ENCODE peak calls at places on chromosomes 5 and 9, in ten cellular contexts. F is sigmoid colon, N is brain microvascular endothelial cell, D is neuronal stem cell, A is GM23338, G is SJSA1, Q is spleen, H is GM23248, M is A549, Z is aorta. P is an unnamed sample.

GRCh38 chr5:64635056-64635686 is 55.1 kb upstream of the SHISAL2B start:
- DNase-seq in Z (no peak), M (peak), A (peak), G (no peak), H (peak), Q (no peak), F (no peak), N (no peak), D (peak), P (no peak)

GRCh38 chr5:169029087-169029486 is 271.9 kb downstream of the SLIT3 start:
- DNase-seq in Z (no peak), G (no peak), F (no peak), D (no peak), A (no peak), M (no peak), H (peak), Q (no peak), N (no peak), P (no peak)

GRCh38 chr5:9715891-9716335 is 85.8 kb upstream of the TAS2R1 start:
- DNase-seq in Q (no peak), H (peak), Z (no peak), G (peak), M (no peak), D (no peak), A (peak), N (peak), F (no peak), P (no peak)

GRCh38 chr5:77638763-77639451 is 394 bp upstream of the OTP start:
- DNase-seq in A (peak), Q (no peak), F (no peak), Z (no peak), N (no peak), H (peak), M (peak), G (no peak), D (no peak), P (no peak)

GRCh38 chr9:136277746-136278145 is 26.1 kb downstream of the CCDC187 start:
- DNase-seq in M (no peak), H (no peak), Z (no peak), Q (no peak), A (no peak), F (no peak), D (no peak), G (no peak), N (no peak), P (no peak)

GRCh38 chr9:89880161-89880560 is 275.3 kb downstream of the GADD45G start:
- DNase-seq in G (peak), F (peak), D (no peak), M (no peak), Z (no peak), Q (peak), H (no peak), N (no peak), A (no peak), P (no peak)

GRCh38 chr9:81826541-81826906 is 101.7 kb upstream of the SPATA31D4 start:
- DNase-seq in G (no peak), N (no peak), F (peak), D (no peak), M (no peak), H (no peak), Q (no peak), Z (no peak), A (no peak), P (peak)

GRCh38 chr5:138869038-138869437 is 6.1 kb downstream of the LRRTM2 start:
- DNase-seq in M (no peak), H (no peak), F (no peak), Q (no peak), G (no peak), D (no peak), A (no peak), Z (no peak), N (no peak), P (no peak)

GRCh38 chr9:117253256-117253655 is 161.6 kb downstream of the ASTN2 start:
- DNase-seq in D (no peak), F (no peak), M (no peak), A (no peak), H (no peak), N (no peak), G (no peak), Q (no peak), Z (no peak), P (no peak)

GRCh38 chr9:13279284-13280162 is at the start of gene MPDZ:
- DNase-seq in N (peak), A (peak), F (peak), Q (no peak), M (peak), H (peak), D (peak), Z (peak), G (peak), P (peak)

GRCh38 chr5:142512041-142512679 is 173.7 kb downstream of the FGF1 start:
- DNase-seq in H (peak), Q (no peak), D (no peak), A (no peak), Z (no peak), F (no peak), N (no peak), M (no peak), G (no peak), P (no peak)

GRCh38 chr9:4293293-4293931 is 6.5 kb downstream of the GLIS3 start:
- DNase-seq in A (no peak), Q (no peak), G (peak), F (no peak), D (no peak), Z (no peak), H (peak), N (peak), M (peak), P (no peak)

GRCh38 chr5:93252165-93252564 is 328.9 kb downstream of the NR2F1-AS1 start:
- DNase-seq in F (no peak), Q (no peak), D (no peak), N (no peak), H (no peak), Z (no peak), A (peak), M (peak), G (no peak), P (no peak)

GRCh38 chr9:12961276-12961809 is 186.5 kb downstream of the LURAP1L start:
- DNase-seq in A (no peak), G (no peak), D (no peak), M (no peak), Q (no peak), H (peak), N (no peak), F (no peak), Z (no peak), P (no peak)

GRCh38 chr9:117535439-117535838 is 120.6 kb upstream of the ASTN2 start:
- DNase-seq in G (no peak), H (no peak), F (no peak), D (no peak), N (no peak), M (no peak), A (peak), Z (no peak), Q (no peak), P (no peak)

GRCh38 chr5:28710360-28710759 is 1672.0 kb upstream of the CDH9 start:
- DNase-seq in Z (no peak), A (peak), M (no peak), D (no peak), F (no peak), N (no peak), H (no peak), G (no peak), Q (no peak), P (no peak)

GRCh38 chr9:37229882-37230482 is 109.6 kb downstream of the ZCCHC7 start:
- DNase-seq in G (no peak), Z (no peak), D (no peak), A (no peak), F (no peak), M (peak), Q (no peak), H (peak), N (peak), P (no peak)

GRCh38 chr9:88835038-88835466 is 156.2 kb upstream of the S1PR3 start:
- DNase-seq in Q (no peak), G (no peak), D (no peak), F (no peak), Z (no peak), A (no peak), N (peak), M (no peak), H (peak), P (no peak)

GRCh38 chr9:87167616-87168015 is 220.3 kb upstream of the GAS1 start:
- DNase-seq in Z (no peak), N (no peak), H (peak), M (no peak), G (no peak), F (no peak), A (no peak), D (no peak), Q (no peak), P (no peak)

GRCh38 chr9:133701321-133701980 is 36.7 kb downstream of the SARDH start:
- DNase-seq in F (peak), A (no peak), N (no peak), D (no peak), H (peak), M (no peak), Z (peak), Q (peak), G (no peak), P (peak)

GRCh38 chr9:33443504-33444154 is 3.8 kb downstream of the AQP3 start:
- DNase-seq in Z (no peak), D (no peak), F (no peak), M (no peak), G (no peak), Q (no peak), N (no peak), H (no peak), A (peak), P (no peak)

GRCh38 chr9:27371382-27371781 is 74.4 kb upstream of the EQTN start:
- DNase-seq in H (no peak), Q (no peak), M (peak), G (no peak), D (no peak), A (no peak), Z (no peak), F (no peak), N (no peak), P (no peak)

GRCh38 chr9:125428060-125428481 is 166.4 kb downstream of the GAPVD1 start:
- DNase-seq in G (no peak), D (no peak), Z (peak), F (no peak), M (peak), Q (no peak), H (peak), N (no peak), A (peak), P (no peak)

GRCh38 chr5:144697847-144698262 is 527.2 kb downstream of the KCTD16 start:
- DNase-seq in D (no peak), F (no peak), M (peak), Z (no peak), H (peak), Q (no peak), G (no peak), A (peak), N (peak), P (no peak)

GRCh38 chr5:59133801-59134261 is 551.0 kb downstream of the RAB3C start:
- DNase-seq in Z (no peak), N (peak), G (peak), D (no peak), H (peak), M (peak), Q (no peak), F (no peak), A (peak), P (no peak)

GRCh38 chr5:154648706-154649105 is 106.5 kb upstream of the LARP1 start:
- DNase-seq in G (no peak), H (peak), M (no peak), A (peak), Q (peak), F (no peak), N (no peak), D (no peak), Z (no peak), P (no peak)

GRCh38 chr9:95316794-95317118 is 753 bp downstream of the FANCC start:
- DNase-seq in M (peak), G (peak), F (peak), A (peak), D (peak), Z (peak), H (peak), N (peak), Q (peak), P (no peak)

GRCh38 chr5:146079695-146080361 is 25.5 kb downstream of the PLAC8L1 start:
- DNase-seq in D (no peak), G (no peak), M (no peak), F (no peak), N (no peak), A (no peak), Q (no peak), H (peak), Z (no peak), P (no peak)

GRCh38 chr9:85016389-85016997 is 347.0 kb downstream of the NTRK2 start:
- DNase-seq in D (no peak), N (no peak), A (no peak), M (no peak), H (no peak), Z (no peak), G (no peak), Q (no peak), F (no peak), P (no peak)

GRCh38 chr5:39424751-39425524 is at the start of gene DAB2:
- DNase-seq in Q (peak), Z (peak), H (peak), N (peak), D (peak), M (peak), G (peak), A (peak), F (peak), P (peak)

GRCh38 chr9:129273136-129273895 is 95.3 kb upstream of the IER5L start:
- DNase-seq in F (peak), N (no peak), M (no peak), Q (peak), A (no peak), Z (peak), G (no peak), H (no peak), D (no peak), P (no peak)

GRCh38 chr5:10607023-10607665 is 43.3 kb downstream of the ANKRD33B start:
- DNase-seq in N (peak), Q (peak), F (no peak), M (no peak), H (no peak), A (peak), D (no peak), Z (no peak), G (peak), P (no peak)

GRCh38 chr5:154273028-154273617 is 82.6 kb downstream of the GALNT10 start:
- DNase-seq in H (no peak), F (peak), Z (peak), M (peak), N (no peak), D (no peak), G (no peak), Q (no peak), A (no peak), P (no peak)

GRCh38 chr5:50709471-50709870 is 43.0 kb downstream of the PARP8 start:
- DNase-seq in N (peak), A (no peak), Q (no peak), F (no peak), G (no peak), Z (no peak), M (no peak), D (no peak), H (peak), P (no peak)

GRCh38 chr5:157203417-157203816 is 22.8 kb downstream of the ITK start:
- DNase-seq in A (no peak), H (no peak), Q (no peak), N (no peak), G (no peak), M (no peak), Z (no peak), F (no peak), D (no peak), P (no peak)
- H3K27ac ChIP-seq in A (no peak), H (no peak), Q (no peak), N (no peak), G (no peak), M (no peak), Z (no peak), F (no peak), D (no peak), P (no peak)

DNA sequence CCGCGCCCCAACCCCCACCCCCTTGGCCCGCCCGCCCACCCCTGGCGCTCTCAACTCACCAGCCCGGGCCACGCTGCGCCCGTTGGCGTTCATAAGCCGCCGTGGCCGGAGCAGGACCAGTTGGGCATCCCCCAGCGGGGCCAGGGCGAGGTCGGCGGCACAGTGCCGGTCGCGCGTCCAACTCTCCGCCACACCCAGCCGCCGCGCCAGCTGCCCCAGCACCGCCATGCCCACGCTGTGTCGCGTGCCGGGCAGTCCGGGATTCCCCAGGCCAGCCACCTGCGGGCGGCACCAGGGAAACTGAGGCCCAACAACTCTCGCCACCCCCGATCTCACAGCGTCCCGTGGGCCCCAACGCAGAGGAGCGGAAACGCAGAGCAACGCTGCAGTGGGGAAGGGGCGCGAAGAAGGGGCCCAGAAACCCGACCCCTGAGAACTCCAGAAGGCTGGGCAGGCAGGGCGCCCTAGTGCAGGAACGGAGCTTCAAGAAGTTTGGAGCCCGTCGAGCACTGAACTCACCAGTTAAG is 484 bp downstream of the PTRH1 start:
- DNase-seq in G (no peak), D (no peak), F (no peak), Z (no peak), N (no peak), Q (peak), H (peak), M (no peak), A (peak), P (no peak)
- H3K27ac ChIP-seq in G (peak), D (no peak), F (peak), Z (no peak), N (peak), Q (peak), H (peak), M (peak), A (no peak), P (peak)

GRCh38 chr5:161847896-161848510 is at the start of gene GABRA1:
- DNase-seq in D (peak), Q (no peak), N (no peak), Z (no peak), H (peak), G (no peak), M (no peak), A (peak), F (no peak), P (peak)
- H3K27ac ChIP-seq in D (no peak), Q (no peak), N (no peak), Z (no peak), H (no peak), G (no peak), M (no peak), A (no peak), F (no peak), P (peak)

GRCh38 chr9:96399335-96399633 is 15.8 kb upstream of the SLC35D2 start:
- DNase-seq in Q (no peak), M (no peak), N (no peak), Z (no peak), D (no peak), G (no peak), F (no peak), H (no peak), A (no peak), P (no peak)
- H3K27ac ChIP-seq in Q (peak), M (no peak), N (no peak), Z (no peak), D (no peak), G (no peak), F (no peak), H (no peak), A (peak), P (no peak)

GRCh38 chr9:114112325-114112724 is 13.2 kb upstream of the KIF12 start:
- DNase-seq in F (no peak), G (no peak), D (no peak), A (no peak), H (peak), Z (no peak), N (no peak), M (no peak), Q (peak), P (no peak)
- H3K27ac ChIP-seq in F (no peak), G (no peak), D (no peak), A (no peak), H (no peak), Z (no peak), N (no peak), M (peak), Q (no peak), P (no peak)

DNA sequence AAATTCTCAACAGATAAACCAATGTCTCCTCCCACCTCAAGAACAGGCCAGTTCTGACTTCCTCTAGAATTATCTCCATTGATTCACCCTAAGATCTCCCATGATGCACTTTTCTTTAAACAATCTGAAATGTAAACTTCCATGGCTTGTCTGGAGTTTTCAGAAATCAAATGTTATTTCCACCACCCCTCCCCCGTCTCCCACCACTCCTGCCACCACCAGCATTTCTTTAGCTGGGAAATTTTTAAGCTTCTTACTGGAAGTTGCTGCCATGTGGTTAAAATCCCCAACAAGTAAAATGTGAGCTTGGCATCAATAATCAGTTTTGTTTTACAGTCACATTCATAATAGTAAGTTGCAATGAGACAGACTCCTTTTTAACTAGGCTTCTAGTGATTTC is 32.8 kb upstream of the BASP1 start:
- DNase-seq in M (no peak), N (no peak), Q (no peak), Z (no peak), F (no peak), G (peak), D (no peak), H (peak), A (no peak), P (no peak)
- H3K27ac ChIP-seq in M (no peak), N (no peak), Q (no peak), Z (no peak), F (no peak), G (no peak), D (no peak), H (peak), A (no peak), P (no peak)

GRCh38 chr9:110936719-110937452 is 101.4 kb downstream of the LPAR1 start:
- DNase-seq in A (no peak), F (no peak), D (no peak), Q (no peak), Z (no peak), H (peak), N (no peak), M (no peak), G (no peak), P (no peak)

GRCh38 chr9:110936252-110936651 is 102.0 kb downstream of the LPAR1 start:
- DNase-seq in N (no peak), F (no peak), D (no peak), G (no peak), H (peak), Q (no peak), A (no peak), M (no peak), Z (no peak), P (no peak)

GRCh38 chr9:110932883-110933282 is 105.4 kb downstream of the LPAR1 start:
- DNase-seq in N (no peak), M (no peak), G (no peak), Z (no peak), A (no peak), F (no peak), D (no peak), H (peak), Q (no peak), P (no peak)

GRCh38 chr9:110933350-110934001 is 104.8 kb downstream of the LPAR1 start:
- DNase-seq in A (no peak), G (no peak), F (no peak), M (no peak), Q (no peak), N (no peak), D (no peak), H (peak), Z (no peak), P (no peak)

DNA sequence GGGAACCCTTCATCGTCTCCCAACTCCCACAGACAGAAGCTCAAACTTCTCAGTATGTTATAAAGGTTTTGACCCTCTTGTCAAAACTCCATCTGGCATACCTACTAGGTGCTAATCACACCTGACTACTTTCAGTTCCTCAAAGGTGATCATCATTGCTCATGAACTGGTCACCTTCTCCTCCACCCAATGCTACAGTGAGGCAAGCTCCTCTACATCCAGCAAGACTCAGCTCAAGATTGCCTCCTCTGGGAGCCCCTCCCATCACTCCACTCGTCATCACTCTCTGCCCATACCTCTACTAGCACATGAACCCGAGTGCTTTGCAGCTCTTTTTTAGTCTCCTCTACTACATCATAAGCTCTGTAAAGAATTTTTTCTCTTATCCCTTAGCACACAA is 102.4 kb downstream of the LPAR1 start:
- DNase-seq in Q (no peak), H (peak), D (no peak), M (no peak), G (no peak), A (no peak), Z (no peak), N (no peak), F (no peak), P (no peak)
- H3K27ac ChIP-seq in Q (no peak), H (peak), D (no peak), M (no peak), G (no peak), A (no peak), Z (peak), N (no peak), F (peak), P (peak)

GRCh38 chr5:67035098-67035740 is 161.4 kb downstream of the CD180 start:
- DNase-seq in G (no peak), A (no peak), Q (no peak), D (no peak), N (no peak), M (no peak), H (no peak), Z (no peak), F (no peak), P (no peak)

GRCh38 chr5:67033893-67034605 is 162.6 kb downstream of the CD180 start:
- DNase-seq in Z (no peak), G (no peak), F (no peak), M (no peak), Q (no peak), H (no peak), N (no peak), D (no peak), A (no peak), P (no peak)

GRCh38 chr5:67030289-67031069 is 166.1 kb downstream of the CD180 start:
- DNase-seq in Q (no peak), N (no peak), D (no peak), F (no peak), Z (no peak), G (no peak), A (no peak), M (no peak), H (peak), P (no peak)

GRCh38 chr5:67031689-67032088 is 164.9 kb downstream of the CD180 start:
- DNase-seq in N (no peak), D (no peak), M (no peak), F (no peak), Q (no peak), A (no peak), Z (no peak), G (no peak), H (peak), P (no peak)

GRCh38 chr5:67032921-67033664 is 163.5 kb downstream of the CD180 start:
- DNase-seq in F (no peak), N (no peak), D (no peak), Q (no peak), H (peak), M (no peak), A (no peak), Z (no peak), G (no peak), P (no peak)
- H3K27ac ChIP-seq in F (peak), N (no peak), D (no peak), Q (no peak), H (no peak), M (no peak), A (no peak), Z (no peak), G (no peak), P (no peak)